ENCODE peak calls at places on chromosomes 16 and 17, in nine cellular contexts. N, C, T, J, W, E, R, V and A are unnamed samples.

GRCh38 chr16:24539850-24540484 is 601 bp downstream of the RBBP6 start:
- DNase-seq in V (peak), C (peak), N (peak), T (peak), R (no peak), E (peak), J (peak), W (peak), A (peak)

GRCh38 chr16:78513838-78514237 is 414.4 kb downstream of the WWOX start:
- DNase-seq in C (no peak), R (no peak), E (no peak), N (no peak), J (no peak), W (no peak), T (no peak), V (no peak), A (no peak)

GRCh38 chr16:89040861-89041570 is 52.6 kb upstream of the ACSF3 start:
- DNase-seq in R (no peak), V (peak), W (no peak), E (no peak), J (no peak), C (no peak), T (peak), N (no peak), A (no peak)

GRCh38 chr17:79023180-79023705 is 726 bp upstream of the C1QTNF1 start:
- DNase-seq in V (no peak), R (no peak), J (peak), T (no peak), W (no peak), C (no peak), E (no peak), N (no peak), A (no peak)

GRCh38 chr16:23557779-23558330 is 328 bp downstream of the UBFD1 start:
- DNase-seq in N (peak), C (no peak), E (no peak), T (peak), J (no peak), W (peak), R (no peak), V (no peak), A (no peak)

GRCh38 chr16:85590506-85590832 is 22.7 kb upstream of the GSE1 start:
- DNase-seq in N (no peak), T (no peak), C (no peak), W (no peak), R (no peak), V (no peak), E (no peak), J (no peak), A (no peak)

GRCh38 chr16:67882374-67883145 is 2.1 kb upstream of the NRN1L start:
- DNase-seq in E (no peak), R (no peak), J (peak), C (no peak), T (no peak), N (no peak), V (peak), W (no peak), A (no peak)

GRCh38 chr17:27985736-27986394 is 56.6 kb upstream of the NLK start:
- DNase-seq in E (no peak), R (no peak), V (no peak), W (no peak), J (no peak), T (no peak), N (no peak), C (no peak), A (no peak)

GRCh38 chr17:75250009-75250471 is 11.4 kb downstream of the GGA3 start:
- DNase-seq in W (peak), R (no peak), C (no peak), V (no peak), E (no peak), J (peak), N (no peak), T (no peak), A (peak)

GRCh38 chr16:88120812-88121211 is 169.6 kb downstream of the BANP start:
- DNase-seq in C (peak), N (no peak), T (peak), R (no peak), W (no peak), V (no peak), E (no peak), J (peak), A (no peak)

GRCh38 chr17:17350491-17351355 is 47.5 kb downstream of the NT5M start:
- DNase-seq in E (no peak), R (peak), N (peak), T (peak), J (no peak), W (no peak), C (no peak), V (no peak), A (no peak)

GRCh38 chr17:9271989-9272388 is 250.7 kb downstream of the NTN1 start:
- DNase-seq in V (no peak), W (no peak), T (no peak), C (no peak), R (no peak), J (no peak), N (no peak), E (no peak), A (no peak)

GRCh38 chr17:50150354-50151040 is at the start of gene PPP1R9B:
- DNase-seq in R (no peak), C (peak), W (no peak), T (peak), E (no peak), J (no peak), V (peak), N (no peak), A (peak)

GRCh38 chr17:15213381-15214087 is 51.6 kb downstream of the PMP22 start:
- DNase-seq in T (no peak), C (no peak), N (no peak), V (no peak), E (no peak), J (no peak), W (no peak), R (peak), A (no peak)

GRCh38 chr16:969508-970378 is 1.0 kb downstream of the LMF1 start:
- DNase-seq in R (peak), C (peak), E (peak), W (no peak), V (peak), N (peak), J (peak), T (no peak), A (no peak)

GRCh38 chr16:4016648-4017047 is 99.6 kb downstream of the ADCY9 start:
- DNase-seq in J (no peak), T (no peak), W (peak), C (no peak), V (no peak), E (no peak), R (no peak), N (no peak), A (no peak)

GRCh38 chr17:5921919-5922318 is 148.3 kb upstream of the WSCD1 start:
- DNase-seq in C (no peak), R (peak), J (no peak), T (no peak), V (no peak), W (no peak), N (no peak), E (no peak), A (no peak)

GRCh38 chr17:46774108-46774737 is 44.3 kb downstream of the WNT3 start:
- DNase-seq in R (no peak), C (no peak), J (no peak), N (no peak), E (no peak), W (no peak), V (no peak), T (no peak), A (no peak)

GRCh38 chr16:85207357-85207921 is 95.2 kb upstream of the CIBAR2 start:
- DNase-seq in J (no peak), N (no peak), E (no peak), T (peak), W (no peak), C (peak), V (no peak), R (no peak), A (no peak)

GRCh38 chr16:53486230-53486629 is 16.8 kb downstream of the AKTIP start:
- DNase-seq in C (no peak), R (no peak), W (no peak), T (no peak), V (no peak), N (no peak), E (no peak), J (no peak), A (no peak)

GRCh38 chr16:27324851-27325301 is 11.1 kb downstream of the IL4R start:
- DNase-seq in T (no peak), V (no peak), R (no peak), W (no peak), J (peak), C (no peak), N (no peak), E (no peak), A (no peak)

GRCh38 chr16:924063-924462 is 46.7 kb downstream of the LMF1 start:
- DNase-seq in E (no peak), W (no peak), T (no peak), V (no peak), J (no peak), R (no peak), C (no peak), N (no peak), A (no peak)

GRCh38 chr16:49660647-49661046 is 195.3 kb downstream of the ZNF423 start:
- DNase-seq in R (no peak), E (no peak), C (no peak), T (no peak), J (no peak), V (no peak), W (no peak), N (no peak), A (no peak)
- H3K4me3 ChIP-seq in R (no peak), E (no peak), C (no peak), T (no peak), J (no peak), V (no peak), W (no peak), N (no peak), A (no peak)

GRCh38 chr17:13513039-13513405 is 88.7 kb downstream of the HS3ST3A1 start:
- DNase-seq in T (no peak), J (no peak), V (no peak), W (no peak), N (no peak), E (no peak), C (peak), R (peak), A (no peak)
- H3K27ac ChIP-seq in T (no peak), J (no peak), V (no peak), W (no peak), N (no peak), E (no peak), C (no peak), R (peak), A (no peak)

GRCh38 chr17:67619555-67619954 is 98.2 kb upstream of the NOL11 start:
- DNase-seq in J (no peak), E (no peak), N (no peak), V (no peak), C (no peak), R (no peak), T (no peak), W (no peak), A (no peak)

GRCh38 chr17:67615011-67615561 is 102.7 kb upstream of the NOL11 start:
- DNase-seq in R (no peak), W (no peak), N (no peak), E (no peak), T (no peak), V (peak), C (no peak), J (peak), A (no peak)

GRCh38 chr17:67617304-67617899 is 100.3 kb upstream of the NOL11 start:
- DNase-seq in J (no peak), V (no peak), T (no peak), E (no peak), C (no peak), R (no peak), W (no peak), N (no peak), A (no peak)

GRCh38 chr17:67613961-67614360 is 103.8 kb upstream of the NOL11 start:
- DNase-seq in T (no peak), J (no peak), R (no peak), V (no peak), N (no peak), W (no peak), E (no peak), C (no peak), A (no peak)

GRCh38 chr17:67615736-67616135 is 102.0 kb upstream of the NOL11 start:
- DNase-seq in N (no peak), W (no peak), E (no peak), V (no peak), T (no peak), J (no peak), C (no peak), R (no peak), A (no peak)
- H3K4me3 ChIP-seq in N (no peak), W (no peak), E (no peak), V (no peak), T (no peak), J (no peak), C (no peak), R (no peak), A (no peak)

GRCh38 chr16:74477226-74477625 is 55.9 kb upstream of the CLEC18B start:
- DNase-seq in T (no peak), E (no peak), C (no peak), J (no peak), R (no peak), W (no peak), V (no peak), N (peak), A (no peak)
- H3K27ac ChIP-seq in T (no peak), E (no peak), C (no peak), J (no peak), R (no peak), W (no peak), V (no peak), N (peak), A (no peak)

DNA sequence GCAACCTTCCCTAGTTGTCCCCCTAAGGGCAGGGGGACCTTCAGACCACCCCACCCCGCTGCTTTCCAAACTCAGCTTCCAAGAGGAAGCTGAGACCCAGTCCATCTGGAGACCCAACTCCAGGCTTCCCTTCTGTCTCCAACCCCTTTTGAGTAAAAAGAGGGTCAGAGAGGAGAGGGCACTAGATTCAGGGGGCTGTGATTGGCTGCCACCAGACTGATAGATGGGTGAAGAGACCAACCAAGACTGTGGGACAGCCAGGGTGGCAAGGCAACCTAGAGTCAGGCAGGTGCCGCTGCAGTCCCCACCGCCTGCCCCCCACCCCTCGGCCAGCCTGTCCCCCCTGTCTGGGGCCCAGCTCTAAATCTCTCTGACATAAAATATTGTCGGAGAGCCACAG is 92.5 kb downstream of the SDK2 start:
- DNase-seq in W (no peak), R (no peak), J (no peak), N (no peak), E (no peak), T (no peak), C (no peak), V (no peak), A (no peak)
- H3K4me3 ChIP-seq in W (no peak), R (no peak), J (no peak), N (no peak), E (no peak), T (no peak), C (no peak), V (no peak), A (no peak)